ENCODE peak calls at places on chromosomes 3 and 15, in five cellular contexts. One of them, this sample, is unnamed.
A peak's percentile ranks its signal among the peaks of the same experiment; 100 is the strongest.

GRCh38 chr15:59741274-59741906 is 52.3 kb upstream of the BNIP2 start:
- DNase-seq in K562: no peak
- DNase-seq in left lung: no peak
- DNase-seq in colonic mucosa: no peak
- DNase-seq in OCI-LY7: no peak
- DNase-seq in this sample: no peak

GRCh38 chr3:169664034-169664820 is 715 bp upstream of the MECOM start:
- DNase-seq in K562: no peak
- DNase-seq in left lung: peak; percentile 82
- DNase-seq in colonic mucosa: no peak
- DNase-seq in OCI-LY7: no peak
- DNase-seq in this sample: no peak

GRCh38 chr3:195087321-195087720 is 183.6 kb downstream of the XXYLT1 start:
- DNase-seq in K562: no peak
- DNase-seq in left lung: peak; percentile 8
- DNase-seq in colonic mucosa: no peak
- DNase-seq in OCI-LY7: no peak
- DNase-seq in this sample: no peak

GRCh38 chr3:165854696-165855095 is 17.5 kb upstream of the BCHE start:
- DNase-seq in K562: peak; percentile 7
- DNase-seq in left lung: no peak
- DNase-seq in colonic mucosa: no peak
- DNase-seq in OCI-LY7: peak; percentile 33
- DNase-seq in this sample: no peak

GRCh38 chr15:31448635-31448979 is 122.0 kb downstream of the KLF13 start:
- DNase-seq in K562: no peak
- DNase-seq in left lung: no peak
- DNase-seq in colonic mucosa: peak; percentile 7
- DNase-seq in OCI-LY7: no peak
- DNase-seq in this sample: no peak

GRCh38 chr3:55296035-55296434 is 191.1 kb downstream of the WNT5A start:
- DNase-seq in K562: no peak
- DNase-seq in left lung: no peak
- DNase-seq in colonic mucosa: no peak
- DNase-seq in OCI-LY7: no peak
- DNase-seq in this sample: no peak

GRCh38 chr3:123644358-123644757 is 59.5 kb upstream of the HACD2 start:
- DNase-seq in K562: no peak
- DNase-seq in left lung: no peak
- DNase-seq in colonic mucosa: no peak
- DNase-seq in OCI-LY7: no peak
- DNase-seq in this sample: no peak

GRCh38 chr15:79208179-79208578 is 74.3 kb upstream of the ANKRD34C start:
- DNase-seq in K562: no peak
- DNase-seq in left lung: no peak
- DNase-seq in colonic mucosa: no peak
- DNase-seq in OCI-LY7: peak; percentile 15
- DNase-seq in this sample: no peak

GRCh38 chr3:128486692-128487537 is 6.1 kb downstream of the GATA2 start:
- DNase-seq in K562: no peak
- DNase-seq in left lung: peak; percentile 79
- DNase-seq in colonic mucosa: no peak
- DNase-seq in OCI-LY7: no peak
- DNase-seq in this sample: no peak

GRCh38 chr3:143045639-143046038 is 44.3 kb downstream of the U2SURP start:
- DNase-seq in K562: no peak
- DNase-seq in left lung: no peak
- DNase-seq in colonic mucosa: no peak
- DNase-seq in OCI-LY7: no peak
- DNase-seq in this sample: no peak

DNA sequence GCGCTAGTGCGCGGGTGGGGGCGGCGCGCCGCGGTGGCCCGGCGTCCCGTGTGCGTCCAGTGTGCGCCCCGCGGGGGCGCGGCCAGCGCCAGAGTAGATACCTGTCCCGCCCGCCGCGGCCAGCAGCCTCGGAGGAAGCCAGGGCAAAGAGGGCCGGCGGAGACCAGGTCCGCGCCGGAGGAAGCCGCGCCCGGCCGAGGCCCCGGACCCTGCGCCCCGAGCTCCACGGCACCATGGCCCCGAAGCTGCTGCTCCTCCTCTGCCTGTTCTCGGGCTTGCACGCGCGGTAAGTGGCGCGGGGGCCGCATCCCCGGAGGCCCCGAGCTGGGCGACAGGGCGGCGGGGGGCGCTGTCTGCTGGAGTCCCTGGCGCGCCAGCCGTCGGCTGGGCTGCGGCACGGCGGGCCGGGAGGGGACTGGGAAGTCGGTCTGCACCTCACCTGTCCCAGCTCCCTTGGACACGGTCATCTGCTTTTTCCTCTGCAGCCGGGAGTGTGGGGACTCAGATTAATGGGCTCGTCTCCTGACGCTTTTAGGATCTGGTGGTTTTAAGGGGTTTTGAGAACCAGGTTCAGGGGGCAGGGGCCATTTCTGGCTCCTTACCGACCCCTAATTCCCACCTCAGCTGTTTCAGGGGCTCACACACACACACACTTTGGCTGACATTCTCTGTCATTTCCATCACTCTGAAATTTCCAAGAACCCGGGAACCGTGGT is 480 bp downstream of the GABRG3 start:
- DNase-seq in K562: no peak
- DNase-seq in left lung: peak; percentile 72
- DNase-seq in colonic mucosa: no peak
- DNase-seq in OCI-LY7: no peak
- DNase-seq in this sample: no peak
- TF ChIP-seq CTCF in K562: no peak
- TF ChIP-seq CTCF in left lung: no peak
- TF ChIP-seq CTCF in colonic mucosa: no peak
- TF ChIP-seq CTCF in OCI-LY7: no peak
- TF ChIP-seq CTCF in this sample: no peak

GRCh38 chr15:55796321-55796965 is 53.5 kb upstream of the PRTG start:
- DNase-seq in K562: no peak
- DNase-seq in left lung: no peak
- DNase-seq in colonic mucosa: no peak
- DNase-seq in OCI-LY7: no peak
- DNase-seq in this sample: no peak

GRCh38 chr15:55795031-55795430 is 52.1 kb upstream of the PRTG start:
- DNase-seq in K562: no peak
- DNase-seq in left lung: no peak
- DNase-seq in colonic mucosa: no peak
- DNase-seq in OCI-LY7: no peak
- DNase-seq in this sample: no peak

GRCh38 chr15:55802600-55803376 is 59.8 kb upstream of the PRTG start:
- DNase-seq in K562: no peak
- DNase-seq in left lung: no peak
- DNase-seq in colonic mucosa: no peak
- DNase-seq in OCI-LY7: no peak
- DNase-seq in this sample: no peak

GRCh38 chr15:55800216-55800615 is 57.3 kb upstream of the PRTG start:
- DNase-seq in K562: no peak
- DNase-seq in left lung: no peak
- DNase-seq in colonic mucosa: no peak
- DNase-seq in OCI-LY7: no peak
- DNase-seq in this sample: no peak

DNA sequence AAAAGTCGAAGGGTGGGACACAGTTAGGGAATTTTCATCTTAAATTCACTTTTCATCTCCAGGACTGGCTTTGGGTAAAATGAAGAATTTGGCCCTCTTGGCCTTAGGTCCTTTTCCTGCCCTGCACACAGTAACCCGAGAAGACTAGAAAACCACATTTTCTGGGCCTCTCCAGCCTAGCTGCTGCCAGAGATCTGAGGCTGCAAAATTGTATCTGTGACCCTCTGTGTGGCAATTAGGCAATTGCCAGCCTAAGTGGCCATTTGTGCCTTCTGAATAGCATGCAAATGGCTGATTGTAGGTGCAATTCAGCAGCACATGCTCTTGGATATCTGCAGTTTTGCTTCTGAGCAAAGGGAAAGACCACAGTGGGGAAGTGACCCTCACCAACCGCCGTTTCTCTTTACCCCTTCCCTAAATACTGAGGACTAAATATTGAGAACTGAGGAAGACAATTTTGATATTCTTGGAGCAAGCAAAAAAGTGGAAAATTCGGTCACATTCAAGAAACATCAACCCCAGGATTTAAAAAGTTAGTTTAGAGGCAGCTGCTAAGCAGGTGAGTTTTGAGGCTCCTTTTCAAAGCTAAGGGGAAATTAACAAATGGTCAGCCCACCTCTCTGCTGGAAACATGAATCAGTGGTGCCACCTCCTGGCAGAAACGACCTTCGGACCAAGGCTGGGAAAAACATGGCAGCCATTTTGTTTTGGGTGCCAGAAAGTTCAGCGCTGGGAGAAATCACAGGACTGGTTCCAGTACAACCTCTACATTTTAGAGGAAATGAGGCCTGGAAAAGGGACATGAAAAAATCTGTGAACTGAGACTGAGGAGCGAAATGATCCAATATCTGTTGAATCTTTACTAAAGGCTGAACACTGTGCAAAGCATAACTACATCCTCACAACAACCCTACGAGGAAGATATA is 56.6 kb upstream of the PRTG start:
- DNase-seq in K562: peak; percentile 40
- DNase-seq in left lung: no peak
- DNase-seq in colonic mucosa: peak; percentile 36
- DNase-seq in OCI-LY7: peak; percentile 37
- DNase-seq in this sample: no peak
- TF ChIP-seq CTCF in K562: peak; percentile 64
- TF ChIP-seq CTCF in left lung: peak; percentile 50
- TF ChIP-seq CTCF in colonic mucosa: no peak
- TF ChIP-seq CTCF in OCI-LY7: peak; percentile 78
- TF ChIP-seq CTCF in this sample: no peak

DNA sequence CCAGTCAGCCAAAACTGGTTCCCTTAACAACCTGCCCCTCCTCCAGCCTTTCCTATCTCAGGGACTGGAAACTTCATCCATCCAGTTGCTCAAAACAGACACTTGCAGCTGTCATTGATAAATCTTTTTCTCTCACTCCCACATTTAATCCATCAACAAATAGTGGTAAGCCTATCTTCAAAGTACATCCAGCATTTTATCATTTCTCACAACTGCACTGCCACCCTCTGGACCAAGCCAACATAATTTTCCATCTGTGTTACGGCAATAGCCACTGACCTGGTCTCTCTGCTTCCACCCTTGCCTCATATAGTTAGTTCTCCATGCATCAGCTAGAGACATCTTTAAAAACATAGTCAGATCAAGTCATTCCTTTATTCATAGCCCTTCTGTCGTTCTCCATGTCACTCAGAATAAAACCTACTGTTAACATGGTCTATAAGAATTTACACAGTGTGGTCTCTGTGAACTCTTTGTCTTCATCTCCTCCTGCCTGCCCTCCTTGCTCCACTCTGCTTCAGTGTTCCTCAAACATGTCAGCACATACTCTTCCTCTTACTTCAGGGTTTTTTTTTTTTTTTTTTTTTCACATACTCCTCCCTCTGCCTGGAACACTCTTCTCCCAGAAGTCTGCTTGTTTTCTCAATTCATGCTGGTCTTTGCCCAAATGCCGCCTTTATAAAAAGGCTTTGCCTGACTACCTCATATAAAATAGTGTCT is 102.5 kb upstream of the COL6A5 start:
- DNase-seq in K562: peak; percentile 8
- DNase-seq in left lung: no peak
- DNase-seq in colonic mucosa: no peak
- DNase-seq in OCI-LY7: peak; percentile 24
- DNase-seq in this sample: no peak
- TF ChIP-seq CTCF in K562: peak; percentile 53
- TF ChIP-seq CTCF in left lung: no peak
- TF ChIP-seq CTCF in colonic mucosa: no peak
- TF ChIP-seq CTCF in OCI-LY7: peak; percentile 65
- TF ChIP-seq CTCF in this sample: no peak

GRCh38 chr3:168539909-168540308 is 444.2 kb upstream of the GOLIM4 start:
- DNase-seq in K562: no peak
- DNase-seq in left lung: no peak
- DNase-seq in colonic mucosa: no peak
- DNase-seq in OCI-LY7: no peak
- DNase-seq in this sample: no peak

GRCh38 chr3:168531116-168531515 is 435.4 kb upstream of the GOLIM4 start:
- DNase-seq in K562: no peak
- DNase-seq in left lung: no peak
- DNase-seq in colonic mucosa: no peak
- DNase-seq in OCI-LY7: no peak
- DNase-seq in this sample: no peak

GRCh38 chr3:168533600-168533999 is 437.9 kb upstream of the GOLIM4 start:
- DNase-seq in K562: no peak
- DNase-seq in left lung: no peak
- DNase-seq in colonic mucosa: no peak
- DNase-seq in OCI-LY7: no peak
- DNase-seq in this sample: no peak

GRCh38 chr3:168532135-168532534 is 436.4 kb upstream of the GOLIM4 start:
- DNase-seq in K562: no peak
- DNase-seq in left lung: no peak
- DNase-seq in colonic mucosa: no peak
- DNase-seq in OCI-LY7: no peak
- DNase-seq in this sample: no peak

DNA sequence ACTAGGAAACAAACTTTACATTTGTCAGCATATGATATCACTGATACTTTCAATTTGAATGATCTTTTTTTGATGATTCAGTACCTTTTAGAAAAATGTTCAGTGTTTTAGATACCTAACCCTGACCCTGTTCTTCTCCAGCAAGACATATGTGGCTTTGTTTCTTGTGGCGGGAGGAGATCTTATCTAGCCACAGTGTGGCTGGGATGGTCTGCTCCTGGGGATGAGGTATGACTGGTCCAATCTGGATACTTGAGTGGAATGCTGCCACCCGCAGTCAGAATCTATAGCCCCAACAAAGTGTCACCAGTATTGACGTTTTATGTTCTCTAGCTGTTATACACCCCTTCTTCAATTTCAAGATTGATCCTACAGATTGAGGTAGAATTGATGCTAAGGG is 439.0 kb upstream of the GOLIM4 start:
- DNase-seq in K562: no peak
- DNase-seq in left lung: no peak
- DNase-seq in colonic mucosa: no peak
- DNase-seq in OCI-LY7: no peak
- DNase-seq in this sample: no peak
- TF ChIP-seq CTCF in K562: no peak
- TF ChIP-seq CTCF in left lung: no peak
- TF ChIP-seq CTCF in colonic mucosa: no peak
- TF ChIP-seq CTCF in OCI-LY7: no peak
- TF ChIP-seq CTCF in this sample: no peak

DNA sequence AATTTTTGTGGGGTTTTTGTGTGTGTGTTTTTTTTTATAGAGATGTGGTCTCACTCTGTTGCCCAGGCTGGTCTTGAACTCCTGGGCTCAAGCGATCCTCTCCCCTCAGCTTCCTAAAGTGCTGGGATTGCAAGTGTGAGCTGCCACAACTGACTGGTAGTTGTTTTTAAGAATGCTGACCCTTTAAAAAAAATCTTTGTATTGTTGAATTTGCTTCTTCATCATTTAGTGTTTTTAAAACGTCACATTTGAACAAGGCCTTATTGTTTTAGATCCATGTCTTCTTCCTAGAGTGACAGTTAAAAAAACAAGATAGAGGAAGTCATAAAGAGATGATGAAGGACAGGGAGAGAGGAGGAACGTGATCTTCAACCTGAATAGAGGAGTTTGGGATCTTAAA is 24.1 kb downstream of the GJD2 start:
- DNase-seq in K562: no peak
- DNase-seq in left lung: no peak
- DNase-seq in colonic mucosa: no peak
- DNase-seq in OCI-LY7: no peak
- DNase-seq in this sample: no peak
- TF ChIP-seq CTCF in K562: no peak
- TF ChIP-seq CTCF in left lung: no peak
- TF ChIP-seq CTCF in colonic mucosa: no peak
- TF ChIP-seq CTCF in OCI-LY7: no peak
- TF ChIP-seq CTCF in this sample: no peak